ENCODE peak calls at places on chromosomes 13 and 19, in nine cellular contexts. V is GDM1; U is ovary; E is hypothalamus; G is NCI-H524 treated with DMSO at 0.1 percent for 48 hours; F is midbrain; B is activated CD4-positive, CD25-positive, alpha-beta regulatory T cell treated with anti-CD3 and anti-CD28 coated beads, Interleukin-2, amount 50 U/mL, for 16 hours; J is RWPE1; A is NAMALWA. S is an unnamed sample.
A peak's percentile ranks its signal among the peaks of the same experiment; 100 is the strongest.

GRCh38 chr19:7366701-7367420 is 18.1 kb downstream of the ARHGEF18 start:
- DNase-seq in E (no peak), G (no peak), V (no peak), B (no peak), J (peak; percentile 45), U (no peak), A (peak; percentile 83), F (no peak), S (peak; percentile 71)

GRCh38 chr19:33234736-33235135 is 9.1 kb upstream of the SLC7A10 start:
- DNase-seq in J (no peak), G (no peak), E (no peak), F (no peak), B (no peak), A (no peak), U (no peak), V (no peak), S (no peak)

GRCh38 chr19:55407625-55408319 is at the start of gene UBE2S:
- DNase-seq in B (peak; percentile 95), U (peak; percentile 98), G (peak; percentile 94), V (peak; percentile 99), F (peak; percentile 99), A (peak; percentile 99), J (peak; percentile 100), E (peak; percentile 97), S (peak; percentile 98)

GRCh38 chr19:46955114-46955812 is 64.4 kb upstream of the NPAS1 start:
- DNase-seq in U (no peak), V (no peak), B (peak; percentile 34), G (no peak), F (no peak), J (no peak), E (no peak), A (peak; percentile 40), S (peak; percentile 92)

GRCh38 chr19:49301165-49301865 is 23.7 kb downstream of the SLC6A16 start:
- DNase-seq in J (peak; percentile 68), E (no peak), V (peak; percentile 72), G (peak; percentile 56), A (peak; percentile 85), U (peak; percentile 43), B (peak; percentile 57), F (peak; percentile 40), S (peak; percentile 77)

GRCh38 chr19:49677901-49678674 is 1.0 kb downstream of the PRMT1 start:
- DNase-seq in U (peak; percentile 81), G (peak; percentile 24), A (peak; percentile 93), V (peak; percentile 33), E (peak; percentile 10), B (peak; percentile 71), J (peak; percentile 65), F (peak; percentile 36), S (peak; percentile 84)

GRCh38 chr19:15280915-15281683 is 48.9 kb upstream of the EPHX3 start:
- DNase-seq in G (peak; percentile 95), J (peak; percentile 65), F (peak; percentile 84), E (peak; percentile 54), A (no peak), U (peak; percentile 81), V (no peak), B (no peak), S (no peak)

GRCh38 chr19:42201489-42202289 is 15.8 kb downstream of the DEDD2 start:
- DNase-seq in G (no peak), A (no peak), V (peak; percentile 50), B (no peak), E (no peak), J (no peak), U (no peak), F (no peak), S (peak; percentile 88)

GRCh38 chr13:33015791-33016323 is 366 bp upstream of the KL start:
- DNase-seq in V (no peak), U (no peak), G (no peak), J (no peak), E (no peak), A (no peak), B (no peak), F (no peak), S (no peak)

GRCh38 chr13:34303346-34303745 is 485.4 kb downstream of the RFC3 start:
- DNase-seq in B (no peak), U (no peak), F (no peak), E (no peak), G (no peak), J (peak; percentile 35), V (no peak), A (no peak), S (no peak)

GRCh38 chr13:100221166-100221565 is 132.3 kb downstream of the PCCA start:
- DNase-seq in E (no peak), J (no peak), B (no peak), F (no peak), V (no peak), G (no peak), U (no peak), A (no peak), S (peak; percentile 24)

GRCh38 chr13:31160857-31161582 is 684 bp downstream of the HSPH1 start:
- DNase-seq in V (peak; percentile 68), J (peak; percentile 39), B (peak; percentile 23), E (peak; percentile 51), A (peak; percentile 79), U (peak; percentile 51), F (peak; percentile 51), G (no peak), S (peak; percentile 85)

GRCh38 chr19:5968431-5969373 is 9.2 kb downstream of the RANBP3 start:
- DNase-seq in A (no peak), J (peak; percentile 66), G (no peak), B (no peak), U (no peak), E (no peak), V (no peak), F (peak; percentile 25), S (no peak)

GRCh38 chr13:113948034-113948742 is 25.7 kb downstream of the C13orf46 start:
- DNase-seq in U (no peak), A (peak; percentile 18), V (no peak), F (no peak), E (no peak), J (no peak), B (no peak), G (no peak), S (peak; percentile 59)